ENCODE peak calls at places on chromosomes 6 and 20, in eight cellular contexts. N is AG10803; U is hepatocyte; X is RWPE1; S is stimulated activated naive CD8-positive, alpha-beta T cell treated with anti-CD3 and anti-CD28 coated beads, Interleukin-15, Interleukin-2, amounts not matched to agents 100 U/mL and 50 U/mL, for 24 hours; O is AG08396; D is adipocyte; B is H9. T is an unnamed sample.

GRCh38 chr6:37516076-37516919 is 16.6 kb upstream of the CCDC167 start:
- DNase-seq in U (peak; percentile 22), B (peak; percentile 60), O (no peak), X (peak; percentile 28), S (peak; percentile 88), N (no peak), D (no peak), T (no peak)

GRCh38 chr6:102736941-102737368 is 1343.4 kb downstream of the GRIK2 start:
- DNase-seq in U (no peak), X (no peak), D (no peak), S (no peak), B (no peak), N (peak; percentile 60), O (peak; percentile 29), T (no peak)

GRCh38 chr6:63307581-63308246 is 12.1 kb downstream of the LGSN start:
- DNase-seq in D (peak; percentile 66), U (peak; percentile 46), X (peak; percentile 57), N (peak; percentile 51), S (no peak), O (peak; percentile 42), B (no peak), T (no peak)

GRCh38 chr6:138691595-138692057 is 81.9 kb upstream of the CCDC28A start:
- DNase-seq in N (peak; percentile 86), S (no peak), U (peak; percentile 51), X (peak; percentile 43), B (peak; percentile 55), O (peak; percentile 49), D (peak; percentile 65), T (no peak)

GRCh38 chr20:63322923-63323253 is 29.9 kb downstream of the COL20A1 start:
- DNase-seq in O (no peak), U (no peak), B (no peak), N (no peak), S (no peak), X (no peak), D (no peak), T (no peak)

GRCh38 chr20:19903168-19903676 is 113.9 kb upstream of the NAA20 start:
- DNase-seq in S (no peak), O (peak; percentile 69), X (no peak), N (peak; percentile 28), D (peak; percentile 50), U (peak; percentile 49), B (no peak), T (no peak)

GRCh38 chr6:140178550-140179334 is 804.3 kb upstream of the CITED2 start:
- DNase-seq in N (peak; percentile 86), O (peak; percentile 10), U (no peak), X (peak; percentile 24), D (peak; percentile 44), B (no peak), S (no peak), T (no peak)

GRCh38 chr6:130420911-130421310 is 55.1 kb downstream of the TMEM200A start:
- DNase-seq in B (no peak), U (no peak), D (no peak), X (no peak), S (no peak), O (no peak), N (no peak), T (no peak)

GRCh38 chr6:277746-278145 is 14.5 kb upstream of the DUSP22 start:
- DNase-seq in B (no peak), U (no peak), S (no peak), O (no peak), X (no peak), N (no peak), D (no peak), T (no peak)

GRCh38 chr6:163720460-163721235 is 306.1 kb downstream of the QKI start:
- DNase-seq in S (no peak), U (no peak), N (no peak), O (no peak), D (no peak), X (no peak), B (no peak), T (no peak)

GRCh38 chr6:51812231-51812630 is 275.2 kb downstream of the PKHD1 start:
- DNase-seq in B (no peak), S (no peak), X (no peak), N (no peak), D (no peak), U (no peak), O (no peak), T (no peak)

GRCh38 chr20:57991211-57991841 is 237.1 kb downstream of the ANKRD60 start:
- DNase-seq in O (no peak), S (peak; percentile 13), X (peak; percentile 99), U (no peak), N (peak; percentile 92), B (no peak), D (peak; percentile 94), T (peak; percentile 47)

GRCh38 chr20:53194891-53195290 is 222.7 kb downstream of the TSHZ2 start:
- DNase-seq in D (no peak), U (no peak), O (no peak), N (no peak), S (no peak), B (no peak), X (no peak), T (no peak)

GRCh38 chr6:93915961-93916360 is 496.6 kb upstream of the EPHA7 start:
- DNase-seq in B (no peak), N (no peak), X (no peak), S (no peak), O (no peak), D (no peak), U (no peak), T (no peak)

GRCh38 chr20:17298751-17299150 is 71.9 kb downstream of the PCSK2 start:
- DNase-seq in U (no peak), X (no peak), S (no peak), B (no peak), D (no peak), O (no peak), N (no peak), T (no peak)

GRCh38 chr6:133983099-133983939 is 30.3 kb downstream of the TBPL1 start:
- DNase-seq in O (no peak), B (no peak), S (peak; percentile 59), N (peak; percentile 31), D (no peak), U (no peak), X (no peak), T (no peak)

GRCh38 chr6:49782293-49783181 is 4.5 kb downstream of the PGK2 start:
- DNase-seq in D (no peak), S (no peak), N (no peak), X (no peak), O (no peak), U (no peak), B (no peak), T (no peak)

GRCh38 chr6:127459231-127459641 is at the start of gene KIAA0408:
- DNase-seq in N (peak; percentile 67), O (peak; percentile 66), U (peak; percentile 74), S (no peak), D (peak; percentile 68), X (no peak), B (peak; percentile 81), T (peak; percentile 23)

GRCh38 chr20:57876163-57876562 is 166.3 kb upstream of the PMEPA1 start:
- DNase-seq in X (no peak), U (no peak), S (no peak), N (no peak), D (no peak), O (no peak), B (no peak), T (no peak)

GRCh38 chr20:47464380-47465101 is 37.1 kb upstream of the NCOA3 start:
- DNase-seq in X (peak; percentile 99), N (peak; percentile 98), D (peak; percentile 99), B (no peak), S (no peak), O (peak; percentile 67), U (peak; percentile 93), T (no peak)

GRCh38 chr6:159821111-159821510 is 21.0 kb downstream of the PNLDC1 start:
- DNase-seq in S (no peak), B (no peak), O (no peak), N (no peak), D (no peak), X (no peak), U (no peak), T (no peak)

GRCh38 chr20:52047811-52048302 is 143.7 kb downstream of the ZFP64 start:
- DNase-seq in S (peak; percentile 61), X (no peak), B (peak; percentile 39), U (no peak), N (no peak), D (peak; percentile 61), O (no peak), T (peak; percentile 28)

GRCh38 chr6:166627875-166628849 is 1.1 kb upstream of the RPS6KA2 start:
- DNase-seq in X (no peak), D (peak; percentile 80), N (peak; percentile 29), U (peak; percentile 81), S (peak; percentile 57), B (peak; percentile 68), O (peak; percentile 65), T (no peak)

GRCh38 chr6:63805808-63806572 is 170.4 kb downstream of the PHF3 start:
- DNase-seq in S (no peak), N (peak; percentile 83), B (no peak), D (peak; percentile 89), U (peak; percentile 62), O (peak; percentile 37), X (peak; percentile 70), T (no peak)

GRCh38 chr6:158607411-158608170 is 37.0 kb downstream of the DYNLT1 start:
- DNase-seq in O (no peak), D (no peak), S (no peak), B (no peak), U (no peak), N (no peak), X (no peak), T (no peak)

GRCh38 chr6:42390228-42390934 is 61.3 kb downstream of the TRERF1 start:
- DNase-seq in U (no peak), O (no peak), X (no peak), N (no peak), S (peak; percentile 72), B (no peak), D (no peak), T (no peak)

GRCh38 chr20:1336699-1337387 is 7.9 kb upstream of the SDCBP2 start:
- DNase-seq in X (no peak), U (no peak), O (no peak), N (peak; percentile 31), D (no peak), S (no peak), B (peak; percentile 31), T (no peak)

GRCh38 chr20:48025061-48025515 is 239.8 kb upstream of the SULF2 start:
- DNase-seq in N (peak; percentile 95), O (no peak), U (peak; percentile 45), B (peak; percentile 76), X (peak; percentile 72), D (peak; percentile 92), S (no peak), T (no peak)

GRCh38 chr6:2460216-2460734 is 214.9 kb upstream of the GMDS start:
- DNase-seq in S (no peak), X (no peak), D (no peak), O (no peak), B (no peak), U (no peak), N (no peak), T (no peak)

GRCh38 chr20:41619360-41620115 is 1.4 kb upstream of the CHD6 start:
- DNase-seq in O (no peak), D (peak; percentile 19), U (no peak), N (peak; percentile 36), B (no peak), S (no peak), X (no peak), T (no peak)

GRCh38 chr6:33344771-33345697 is 27.5 kb upstream of the ZBTB22 start:
- DNase-seq in D (peak; percentile 86), B (peak; percentile 63), U (peak; percentile 91), S (peak; percentile 55), O (peak; percentile 61), N (peak; percentile 85), X (peak; percentile 60), T (no peak)

GRCh38 chr6:148451690-148452089 is 109.1 kb downstream of the SASH1 start:
- DNase-seq in X (no peak), S (peak; percentile 21), B (no peak), O (no peak), D (no peak), N (no peak), U (no peak), T (no peak)

GRCh38 chr6:1388081-1388926 is 1.1 kb upstream of the FOXF2 start:
- DNase-seq in S (no peak), D (peak; percentile 59), X (no peak), O (no peak), U (no peak), B (peak; percentile 56), N (no peak), T (no peak)

GRCh38 chr20:47146703-47147102 is 209.8 kb downstream of the ZMYND8 start:
- DNase-seq in B (no peak), U (no peak), D (peak; percentile 73), N (peak; percentile 81), O (peak; percentile 43), S (no peak), X (no peak), T (peak; percentile 32)

T was measured in NT2/D1.